ENCODE peak calls at places on chromosomes 16 and 17, in five cellular contexts. One of them, this sample, is unnamed.
A peak's percentile ranks its signal among the peaks of the same experiment; 100 is the strongest.

GRCh38 chr17:5248821-5249479 is 14.3 kb upstream of the SCIMP start:
- DNase-seq in ACHN: no peak
- DNase-seq in activated T-cell treated with anti-CD3 and anti-CD28 coated beads, Interleukin-2, amount 50 U/mL, for 48 hours: no peak
- DNase-seq in NCI-H2171: no peak
- DNase-seq in neural progenitor cell: no peak
- DNase-seq in this sample: no peak

GRCh38 chr16:66619534-66620418 is 15.3 kb downstream of the CMTM3 start:
- DNase-seq in ACHN: no peak
- DNase-seq in neural progenitor cell: no peak
- DNase-seq in NCI-H2171: no peak
- DNase-seq in activated T-cell treated with anti-CD3 and anti-CD28 coated beads, Interleukin-2, amount 50 U/mL, for 48 hours: no peak
- DNase-seq in this sample: no peak

GRCh38 chr16:89863741-89864391 is 9.5 kb upstream of the TCF25 start:
- DNase-seq in NCI-H2171: no peak
- DNase-seq in neural progenitor cell: no peak
- DNase-seq in ACHN: no peak
- DNase-seq in activated T-cell treated with anti-CD3 and anti-CD28 coated beads, Interleukin-2, amount 50 U/mL, for 48 hours: peak; percentile 41
- DNase-seq in this sample: no peak

GRCh38 chr16:78388920-78389564 is 289.6 kb downstream of the WWOX start:
- DNase-seq in ACHN: no peak
- DNase-seq in NCI-H2171: no peak
- DNase-seq in activated T-cell treated with anti-CD3 and anti-CD28 coated beads, Interleukin-2, amount 50 U/mL, for 48 hours: no peak
- DNase-seq in neural progenitor cell: no peak
- DNase-seq in this sample: no peak

GRCh38 chr17:79340771-79341528 is 266.3 kb downstream of the ENGASE start:
- DNase-seq in neural progenitor cell: no peak
- DNase-seq in activated T-cell treated with anti-CD3 and anti-CD28 coated beads, Interleukin-2, amount 50 U/mL, for 48 hours: no peak
- DNase-seq in ACHN: no peak
- DNase-seq in NCI-H2171: no peak
- DNase-seq in this sample: no peak

GRCh38 chr16:74611721-74612120 is 4.8 kb upstream of the GLG1 start:
- DNase-seq in neural progenitor cell: no peak
- DNase-seq in NCI-H2171: no peak
- DNase-seq in activated T-cell treated with anti-CD3 and anti-CD28 coated beads, Interleukin-2, amount 50 U/mL, for 48 hours: no peak
- DNase-seq in ACHN: no peak
- DNase-seq in this sample: no peak

GRCh38 chr16:73213761-73214480 is 166.0 kb upstream of the ZFHX3 start:
- DNase-seq in neural progenitor cell: no peak
- DNase-seq in ACHN: no peak
- DNase-seq in activated T-cell treated with anti-CD3 and anti-CD28 coated beads, Interleukin-2, amount 50 U/mL, for 48 hours: no peak
- DNase-seq in NCI-H2171: peak; percentile 68
- DNase-seq in this sample: no peak

GRCh38 chr17:58303981-58304734 is 23.4 kb upstream of the MPO start:
- DNase-seq in NCI-H2171: peak; percentile 95
- DNase-seq in ACHN: peak; percentile 59
- DNase-seq in activated T-cell treated with anti-CD3 and anti-CD28 coated beads, Interleukin-2, amount 50 U/mL, for 48 hours: peak; percentile 72
- DNase-seq in neural progenitor cell: peak; percentile 67
- DNase-seq in this sample: peak; percentile 22

GRCh38 chr16:54720259-54720658 is 210.4 kb upstream of the IRX5 start:
- DNase-seq in ACHN: no peak
- DNase-seq in activated T-cell treated with anti-CD3 and anti-CD28 coated beads, Interleukin-2, amount 50 U/mL, for 48 hours: no peak
- DNase-seq in neural progenitor cell: no peak
- DNase-seq in NCI-H2171: no peak
- DNase-seq in this sample: no peak

GRCh38 chr17:56832446-56832845 is 1.3 kb downstream of the C17orf67 start:
- DNase-seq in NCI-H2171: no peak
- DNase-seq in ACHN: peak; percentile 6
- DNase-seq in activated T-cell treated with anti-CD3 and anti-CD28 coated beads, Interleukin-2, amount 50 U/mL, for 48 hours: no peak
- DNase-seq in neural progenitor cell: no peak
- DNase-seq in this sample: no peak

GRCh38 chr16:81190667-81191066 is 47.8 kb upstream of the BCO1 start:
- DNase-seq in activated T-cell treated with anti-CD3 and anti-CD28 coated beads, Interleukin-2, amount 50 U/mL, for 48 hours: no peak
- DNase-seq in ACHN: peak; percentile 31
- DNase-seq in neural progenitor cell: no peak
- DNase-seq in NCI-H2171: no peak
- DNase-seq in this sample: no peak

GRCh38 chr16:52634101-52634500 is 87.2 kb upstream of the TOX3 start:
- DNase-seq in activated T-cell treated with anti-CD3 and anti-CD28 coated beads, Interleukin-2, amount 50 U/mL, for 48 hours: no peak
- DNase-seq in neural progenitor cell: no peak
- DNase-seq in NCI-H2171: no peak
- DNase-seq in ACHN: no peak
- DNase-seq in this sample: no peak